ENCODE peak calls at places on chromosomes 3 and 15, in six cellular contexts. N is cardiac muscle cell, V is kidney epithelial cell, Q is thoracic aorta, G is GM23338, M is endothelial cell of umbilical vein. Y is an unnamed sample. For H3K36me3, the result is how much of the 10 kb centered on the place peaks cover.

GRCh38 chr3:178275793-178276192 is 260.4 kb upstream of the KCNMB2 start:
- DNase-seq in N (no peak), V (no peak), Q (no peak), G (no peak), M (no peak), Y (no peak)

GRCh38 chr3:21752749-21753347 is 1.8 kb upstream of the ZNF385D start:
- DNase-seq in N (peak), V (no peak), Q (no peak), G (peak), M (peak), Y (peak)

GRCh38 chr3:12560505-12561188 is 3.8 kb downstream of the MKRN2 start:
- DNase-seq in N (no peak), V (no peak), Q (no peak), G (no peak), M (no peak), Y (no peak)

GRCh38 chr3:13133471-13133981 is 60.3 kb upstream of the IQSEC1 start:
- DNase-seq in N (no peak), V (no peak), Q (no peak), G (no peak), M (no peak), Y (no peak)

GRCh38 chr15:71103102-71103676 is 12.1 kb upstream of the THSD4 start:
- DNase-seq in N (peak), V (no peak), Q (no peak), G (no peak), M (peak), Y (peak)

GRCh38 chr3:181105636-181106035 is 116.1 kb upstream of the DNAJC19 start:
- DNase-seq in N (no peak), V (no peak), Q (no peak), G (no peak), M (no peak), Y (peak)

GRCh38 chr15:90957791-90958190 is 3.1 kb downstream of the RCCD1 start:
- DNase-seq in N (no peak), V (no peak), Q (no peak), G (no peak), M (no peak), Y (no peak)

GRCh38 chr3:38088679-38089078 is 48.2 kb downstream of the ACAA1 start:
- DNase-seq in N (no peak), V (no peak), Q (no peak), G (no peak), M (no peak), Y (no peak)

GRCh38 chr15:35305906-35306305 is 220.8 kb upstream of the NANOGP8 start:
- DNase-seq in N (peak), V (peak), Q (no peak), G (no peak), M (peak), Y (no peak)

GRCh38 chr3:125207949-125208568 is 4.5 kb downstream of the SLC12A8 start:
- DNase-seq in N (no peak), V (no peak), Q (no peak), G (no peak), M (no peak), Y (no peak)

GRCh38 chr3:56154297-56154696 is 314.0 kb downstream of the ERC2 start:
- DNase-seq in N (no peak), V (no peak), Q (no peak), G (no peak), M (no peak), Y (no peak)

GRCh38 chr15:31305375-31305774 is 21.3 kb upstream of the KLF13 start:
- DNase-seq in N (no peak), V (no peak), Q (no peak), G (no peak), M (no peak), Y (no peak)

GRCh38 chr3:103136621-103137020 is 701.8 kb downstream of the ZPLD1 start:
- DNase-seq in N (no peak), V (no peak), Q (no peak), G (no peak), M (no peak), Y (no peak)

GRCh38 chr15:97479957-97480356 is 480.5 kb upstream of the ARRDC4 start:
- DNase-seq in N (no peak), V (no peak), Q (no peak), G (no peak), M (no peak), Y (no peak)

GRCh38 chr3:152738656-152739055 is 96.3 kb upstream of the P2RY1 start:
- DNase-seq in N (peak), V (no peak), Q (no peak), G (no peak), M (peak), Y (no peak)

GRCh38 chr3:171458056-171458856 is 1.9 kb downstream of the TNIK start:
- DNase-seq in N (no peak), V (no peak), Q (no peak), G (peak), M (peak), Y (no peak)

GRCh38 chr3:128547368-128547987 is 54.5 kb upstream of the GATA2 start:
- DNase-seq in N (peak), V (no peak), Q (no peak), G (no peak), M (no peak), Y (no peak)

GRCh38 chr15:65077981-65078352 is 1.4 kb downstream of the KBTBD13 start:
- DNase-seq in N (peak), V (no peak), Q (no peak), G (peak), M (peak), Y (no peak)

GRCh38 chr3:118760611-118761606 is 273.7 kb downstream of the IGSF11 start:
- DNase-seq in N (no peak), V (no peak), Q (no peak), G (peak), M (no peak), Y (no peak)

GRCh38 chr15:68510558-68510957 is 68.2 kb upstream of the CORO2B start:
- DNase-seq in N (no peak), V (no peak), Q (no peak), G (no peak), M (no peak), Y (no peak)

GRCh38 chr3:99339222-99339621 is 299.2 kb upstream of the COL8A1 start:
- DNase-seq in N (no peak), V (no peak), Q (no peak), G (no peak), M (no peak), Y (no peak)

DNA sequence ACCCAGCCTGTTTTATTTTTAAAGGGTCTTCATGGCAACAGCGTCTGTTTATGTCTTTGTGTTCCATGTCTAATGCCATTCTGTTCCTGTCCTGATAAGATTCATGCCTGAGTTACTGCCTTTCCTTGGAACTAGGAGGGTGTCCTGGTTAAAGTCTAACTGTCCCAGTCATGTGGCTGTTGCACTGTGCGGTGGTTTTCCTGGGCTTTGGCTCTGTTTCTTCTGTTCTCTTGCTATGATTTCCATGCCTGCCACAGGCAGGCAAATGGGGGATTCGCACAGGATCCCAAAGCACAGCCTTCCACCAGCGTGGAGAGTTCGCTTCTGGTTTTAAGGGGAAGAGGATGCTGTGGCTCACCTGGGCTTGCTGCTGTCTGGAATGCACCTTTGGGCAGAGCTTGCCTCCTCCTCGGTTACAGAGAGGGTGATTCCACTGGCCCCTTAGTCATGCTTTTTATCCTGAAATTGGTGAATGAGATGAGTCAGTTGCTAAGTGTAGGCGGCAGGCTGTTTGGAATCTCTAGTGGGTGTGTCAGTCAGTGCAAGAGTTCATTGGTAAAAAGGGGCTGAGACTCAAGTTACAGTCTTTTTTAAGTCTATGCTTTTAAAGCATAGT is 86.8 kb downstream of the CCK start:
- DNase-seq in N (peak), V (peak), Q (peak), G (peak), M (peak), Y (no peak)
- H3K36me3 ChIP-seq in N (under half), V (under half), Q (under half), G (under half), M (under half), Y (under half)

GRCh38 chr3:139173372-139174108 is 128.8 kb upstream of the PRR23C start:
- DNase-seq in N (no peak), V (no peak), Q (no peak), G (no peak), M (peak), Y (no peak)
- H3K4me3 ChIP-seq in N (no peak), V (no peak), Q (peak), G (no peak), M (peak), Y (no peak)

GRCh38 chr3:48151807-48152427 is 36.3 kb downstream of the CDC25A start:
- DNase-seq in N (peak), V (no peak), Q (no peak), G (no peak), M (no peak), Y (peak)
- TF ChIP-seq CTCF in N (no peak), V (no peak), Q (no peak), G (no peak), M (no peak), Y (no peak)

GRCh38 chr3:10888523-10889081 is 72.6 kb downstream of the SLC6A11 start:
- DNase-seq in N (no peak), V (no peak), Q (no peak), G (no peak), M (no peak), Y (no peak)
- H3K36me3 ChIP-seq in N (under half), V (under half), Q (under half), G (under half), M (under half), Y (under half)

DNA sequence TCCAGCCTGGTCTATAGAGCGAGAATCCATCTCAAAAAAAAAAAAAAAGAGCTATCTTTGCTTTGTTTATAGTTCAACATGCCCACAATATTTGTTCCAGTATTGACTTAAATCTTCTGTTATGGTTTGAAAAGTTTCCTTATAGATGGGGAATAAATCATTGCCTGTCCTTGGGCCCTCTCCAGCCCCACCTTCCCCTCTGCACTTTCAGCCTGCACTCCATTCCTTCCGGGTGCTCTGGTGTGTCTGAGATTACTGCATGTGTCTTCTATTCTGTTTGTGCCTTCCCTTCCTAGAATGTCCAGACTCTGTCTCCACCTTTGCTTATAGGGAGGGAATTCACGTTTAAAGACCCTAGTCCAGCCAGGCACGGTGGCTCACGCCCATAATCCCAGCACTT is 25.2 kb upstream of the GPX1 start:
- DNase-seq in N (no peak), V (no peak), Q (no peak), G (no peak), M (no peak), Y (no peak)
- H3K4me3 ChIP-seq in N (no peak), V (no peak), Q (no peak), G (no peak), M (no peak), Y (no peak)

DNA sequence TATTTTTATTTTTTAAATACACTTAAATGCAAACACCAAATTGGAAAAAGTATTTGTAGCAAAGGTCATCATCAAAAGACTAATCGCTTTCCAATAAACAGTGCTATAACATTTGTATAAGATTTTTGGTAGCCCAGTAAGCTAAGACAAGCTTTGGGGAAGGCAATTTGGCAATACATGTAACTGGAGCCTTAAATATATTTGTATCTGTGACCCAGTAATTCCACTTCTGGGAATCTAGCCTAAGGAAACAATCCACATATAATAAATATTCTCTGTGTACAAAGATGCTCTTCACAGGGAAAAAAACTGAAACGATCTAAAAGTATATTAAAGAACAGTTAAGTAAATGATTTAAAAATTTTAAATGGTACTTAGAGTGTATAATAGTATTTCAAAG is 65.5 kb upstream of the TJP1 start:
- DNase-seq in N (no peak), V (no peak), Q (no peak), G (no peak), M (no peak), Y (no peak)
- TF ChIP-seq CTCF in N (no peak), V (no peak), Q (no peak), G (no peak), M (no peak), Y (no peak)

GRCh38 chr3:196775938-196776337 is 36.3 kb downstream of the PAK2 start:
- DNase-seq in N (no peak), V (no peak), Q (no peak), G (no peak), M (no peak), Y (no peak)
- H3K36me3 ChIP-seq in N (under half), V (under half), Q (under half), G (under half), M (under half), Y (under half)